ENCODE peak calls at places on chromosome 19, in four cellular contexts. Q, O, E and N are unnamed samples.

GRCh38 chr19:12954150-12954962 is 2.7 kb downstream of the GADD45GIP1 start:
- DNase-seq in Q (no peak), O (peak), E (no peak), N (peak)

GRCh38 chr19:42596391-42597071 is 1.8 kb upstream of the CEACAM8 start:
- DNase-seq in Q (peak), O (peak), E (no peak), N (peak)

GRCh38 chr19:47270408-47270807 is 4.3 kb upstream of the INAFM1 start:
- DNase-seq in Q (no peak), O (no peak), E (no peak), N (no peak)

GRCh38 chr19:21130097-21130775 is 11.6 kb upstream of the ZNF431 start:
- DNase-seq in Q (no peak), O (no peak), E (no peak), N (no peak)

GRCh38 chr19:6604906-6605305 is 14.0 kb upstream of the CD70 start:
- DNase-seq in Q (no peak), O (no peak), E (no peak), N (peak)

GRCh38 chr19:8459520-8460260 is 14.9 kb downstream of the HNRNPM start:
- DNase-seq in Q (no peak), O (no peak), E (no peak), N (no peak)

GRCh38 chr19:38195237-38195636 is 28.8 kb downstream of the DPF1 start:
- DNase-seq in Q (no peak), O (no peak), E (no peak), N (no peak)

GRCh38 chr19:11324079-11324661 is 15.3 kb downstream of the RAB3D start:
- DNase-seq in Q (no peak), O (peak), E (no peak), N (peak)

GRCh38 chr19:48975947-48976847 is 11.1 kb downstream of the FTL start:
- DNase-seq in Q (peak), O (peak), E (no peak), N (peak)

GRCh38 chr19:29759359-29759758 is 44.3 kb upstream of the C19orf12 start:
- DNase-seq in Q (no peak), O (no peak), E (no peak), N (no peak)

GRCh38 chr19:11422163-11423068 is 3.3 kb upstream of the RGL3 start:
- DNase-seq in Q (peak), O (peak), E (peak), N (peak)

GRCh38 chr19:41958367-41959055 is 610 bp downstream of the RABAC1 start:
- DNase-seq in Q (peak), O (peak), E (peak), N (peak)

GRCh38 chr19:35272122-35272715 is 3.5 kb downstream of the USF2 start:
- DNase-seq in Q (no peak), O (no peak), E (no peak), N (no peak)

GRCh38 chr19:13339869-13340268 is 166.4 kb downstream of the CACNA1A start:
- DNase-seq in Q (no peak), O (no peak), E (no peak), N (no peak)